ENCODE peak calls at places on chromosomes 11 and 22, in four cellular contexts. G is stimulated activated CD4-positive, alpha-beta T cell treated with anti-CD3 and anti-CD28 coated beads, Interleukin-15, amount 100 ng/mL, for 48 hours; Q is RWPE1; J is activated naive CD8-positive, alpha-beta T cell treated with anti-CD3 and anti-CD28 coated beads, Interleukin-2, amount 50 U/mL, for 24 hours. L is an unnamed sample.

GRCh38 chr11:111454561-111455192 is 57.5 kb downstream of the BTG4 start:
- DNase-seq in G (peak), Q (peak), J (peak), L (peak)

GRCh38 chr11:46594785-46595184 is 962 bp upstream of the AMBRA1 start:
- DNase-seq in G (no peak), Q (no peak), J (no peak), L (no peak)

GRCh38 chr11:11155962-11156815 is 196.9 kb downstream of the CSNK2A3 start:
- DNase-seq in G (peak), Q (no peak), J (peak), L (no peak)

GRCh38 chr22:45096256-45096907 is 67.3 kb upstream of the NUP50 start:
- DNase-seq in G (peak), Q (peak), J (peak), L (no peak)

GRCh38 chr11:40819230-40819629 is 640.2 kb downstream of the LRRC4C start:
- DNase-seq in G (no peak), Q (no peak), J (no peak), L (no peak)

GRCh38 chr22:33274214-33274828 is 216.1 kb upstream of the SYN3 start:
- DNase-seq in G (no peak), Q (peak), J (peak), L (no peak)

GRCh38 chr11:1060885-1061616 is 13.6 kb upstream of the MUC2 start:
- DNase-seq in G (no peak), Q (peak), J (no peak), L (no peak)

GRCh38 chr11:1116666-1117390 is 40.9 kb upstream of the MUC5AC start:
- DNase-seq in G (no peak), Q (no peak), J (no peak), L (no peak)

GRCh38 chr11:102592634-102593581 is 32.2 kb downstream of the MMP20 start:
- DNase-seq in G (no peak), Q (peak), J (no peak), L (no peak)

GRCh38 chr22:47061226-47061625 is 298.8 kb downstream of the TBC1D22A start:
- DNase-seq in G (no peak), Q (no peak), J (no peak), L (no peak)

GRCh38 chr11:117273550-117274289 is 17.4 kb upstream of the BACE1-AS start:
- DNase-seq in G (no peak), Q (peak), J (no peak), L (no peak)

GRCh38 chr11:57144075-57144474 is 37.7 kb upstream of the LRRC55 start:
- DNase-seq in G (no peak), Q (no peak), J (no peak), L (no peak)

GRCh38 chr11:95451261-95451660 is 220.3 kb upstream of the SESN3 start:
- DNase-seq in G (no peak), Q (no peak), J (no peak), L (no peak)

GRCh38 chr22:48968201-48968959 is 859.3 kb downstream of the BRD1 start:
- DNase-seq in G (peak), Q (no peak), J (no peak), L (no peak)

GRCh38 chr11:94585375-94585774 is 18.2 kb downstream of the PIWIL4 start:
- DNase-seq in G (no peak), Q (no peak), J (no peak), L (no peak)

GRCh38 chr11:19306570-19306969 is 65.8 kb upstream of the E2F8 start:
- DNase-seq in G (no peak), Q (no peak), J (no peak), L (no peak)

GRCh38 chr11:19428206-19429001 is 187.7 kb upstream of the E2F8 start:
- DNase-seq in G (no peak), Q (peak), J (no peak), L (no peak)

GRCh38 chr11:114440121-114440860 is 1.0 kb downstream of the REXO2 start:
- DNase-seq in G (no peak), Q (no peak), J (no peak), L (no peak)

GRCh38 chr22:26646158-26646557 is 11.2 kb upstream of the MIAT start:
- DNase-seq in G (no peak), Q (no peak), J (no peak), L (no peak)

GRCh38 chr22:48923909-48924475 is 903.7 kb downstream of the BRD1 start:
- DNase-seq in G (no peak), Q (no peak), J (no peak), L (no peak)

GRCh38 chr11:75663808-75664207 is 5.0 kb downstream of the MAP6 start:
- DNase-seq in G (no peak), Q (no peak), J (no peak), L (no peak)

GRCh38 chr11:6746086-6746618 is 25.6 kb downstream of the OR2AG2 start:
- DNase-seq in G (no peak), Q (no peak), J (peak), L (peak)

GRCh38 chr11:100918551-100919500 is 210.8 kb downstream of the PGR start:
- DNase-seq in G (no peak), Q (no peak), J (no peak), L (no peak)

GRCh38 chr11:2383823-2384722 is 7.0 kb downstream of the CD81 start:
- DNase-seq in G (no peak), Q (peak), J (peak), L (no peak)

GRCh38 chr11:116312560-116313340 is 460.0 kb downstream of the BUD13 start:
- DNase-seq in G (no peak), Q (peak), J (no peak), L (no peak)

GRCh38 chr11:78349614-78350013 is 68.0 kb downstream of the GAB2 start:
- DNase-seq in G (no peak), Q (no peak), J (no peak), L (no peak)

GRCh38 chr22:27382947-27383346 is 418.6 kb downstream of the MN1 start:
- DNase-seq in G (no peak), Q (no peak), J (no peak), L (no peak)

GRCh38 chr22:25759825-25760231 is 17.8 kb downstream of the MYO18B start:
- DNase-seq in G (no peak), Q (peak), J (no peak), L (no peak)

GRCh38 chr22:49305215-49305965 is 522.3 kb downstream of the BRD1 start:
- DNase-seq in G (peak), Q (no peak), J (peak), L (no peak)

GRCh38 chr22:25143161-25144076 is 56.2 kb upstream of the CRYBB3 start:
- DNase-seq in G (no peak), Q (no peak), J (no peak), L (no peak)

GRCh38 chr11:2298795-2299747 is 2.6 kb downstream of the C11orf21 start:
- DNase-seq in G (no peak), Q (peak), J (peak), L (no peak)

GRCh38 chr11:85724750-85725465 is 38.9 kb upstream of the CCDC89 start:
- DNase-seq in G (no peak), Q (no peak), J (no peak), L (no peak)

GRCh38 chr22:18103527-18104269 is 6.9 kb upstream of the TUBA8 start:
- DNase-seq in G (no peak), Q (no peak), J (peak), L (no peak)

GRCh38 chr11:128458316-128458715 is 129.0 kb downstream of the ETS1 start:
- DNase-seq in G (no peak), Q (peak), J (no peak), L (no peak)

GRCh38 chr22:35477911-35478582 is 62.6 kb upstream of the RASD2 start:
- DNase-seq in G (no peak), Q (peak), J (no peak), L (no peak)

L was measured in NK-92 treated with Interleukin-12 subunit alpha and Interleukin-12 subunit beta, amount 100 ng/mL, for 24 hours.